ENCODE peak calls at places on chromosomes 6 and 20, in eight cellular contexts. Q is glutamatergic neuron, Z is thyroid gland, G is Calu3, R is nephron progenitor cell, Y is thoracic aorta, B is GM10248, S is HL-60. J is an unnamed sample.
A peak's percentile ranks its signal among the peaks of the same experiment; 100 is the strongest.

GRCh38 chr20:25686081-25687077 is 10.3 kb downstream of the ZNF337 start:
- DNase-seq in Q (no peak), Z (no peak), G (no peak), R (no peak), Y (no peak), B (no peak), S (no peak), J (no peak)

GRCh38 chr20:61293951-61294350 is 41.9 kb downstream of the CDH4 start:
- DNase-seq in Q (no peak), Z (no peak), G (no peak), R (no peak), Y (no peak), B (no peak), S (no peak), J (no peak)

GRCh38 chr20:50297498-50298348 is 107.1 kb downstream of the CEBPB start:
- DNase-seq in Q (no peak), Z (no peak), G (no peak), R (no peak), Y (no peak), B (no peak), S (peak; percentile 80), J (no peak)

GRCh38 chr6:105095139-105095538 is 84.7 kb downstream of the POPDC3 start:
- DNase-seq in Q (no peak), Z (no peak), G (no peak), R (no peak), Y (no peak), B (no peak), S (no peak), J (no peak)

GRCh38 chr6:7540595-7540994 is 876 bp upstream of the DSP start:
- DNase-seq in Q (no peak), Z (peak; percentile 65), G (no peak), R (peak; percentile 44), Y (no peak), B (no peak), S (no peak), J (no peak)

GRCh38 chr6:170048615-170049256 is 242.1 kb downstream of the DLL1 start:
- DNase-seq in Q (peak; percentile 2), Z (no peak), G (no peak), R (no peak), Y (no peak), B (no peak), S (peak; percentile 59), J (peak; percentile 24)

GRCh38 chr6:10685092-10685769 is 9.2 kb downstream of the C6orf52 start:
- DNase-seq in Q (no peak), Z (no peak), G (no peak), R (no peak), Y (no peak), B (no peak), S (no peak), J (no peak)

GRCh38 chr6:29591677-29592076 is 6.8 kb downstream of the OR2H2 start:
- DNase-seq in Q (no peak), Z (no peak), G (no peak), R (no peak), Y (no peak), B (no peak), S (no peak), J (no peak)

GRCh38 chr6:111030008-111031006 is 48.5 kb downstream of the RPF2 start:
- DNase-seq in Q (peak; percentile 77), Z (peak; percentile 21), G (no peak), R (peak; percentile 18), Y (no peak), B (no peak), S (no peak), J (no peak)

GRCh38 chr20:23103284-23104018 is 17.3 kb upstream of the CD93 start:
- DNase-seq in Q (no peak), Z (no peak), G (no peak), R (no peak), Y (no peak), B (no peak), S (no peak), J (no peak)

GRCh38 chr6:2938632-2939083 is 32.7 kb downstream of the SERPINB6 start:
- DNase-seq in Q (no peak), Z (no peak), G (peak; percentile 25), R (no peak), Y (no peak), B (no peak), S (no peak), J (peak; percentile 19)
- TF ChIP-seq CTCF in Q (no peak), Z (no peak), G (peak; percentile 46), R (no peak), Y (no peak), B (no peak), S (no peak), J (no peak)

GRCh38 chr20:43448748-43449535 is 8.8 kb upstream of the SRSF6 start:
- DNase-seq in Q (peak; percentile 46), Z (peak; percentile 32), G (peak; percentile 62), R (peak; percentile 43), Y (no peak), B (peak; percentile 66), S (no peak), J (no peak)
- TF ChIP-seq CTCF in Q (peak; percentile 79), Z (peak; percentile 36), G (peak; percentile 92), R (peak; percentile 64), Y (peak; percentile 45), B (peak; percentile 75), S (peak; percentile 71), J (peak; percentile 63)

DNA sequence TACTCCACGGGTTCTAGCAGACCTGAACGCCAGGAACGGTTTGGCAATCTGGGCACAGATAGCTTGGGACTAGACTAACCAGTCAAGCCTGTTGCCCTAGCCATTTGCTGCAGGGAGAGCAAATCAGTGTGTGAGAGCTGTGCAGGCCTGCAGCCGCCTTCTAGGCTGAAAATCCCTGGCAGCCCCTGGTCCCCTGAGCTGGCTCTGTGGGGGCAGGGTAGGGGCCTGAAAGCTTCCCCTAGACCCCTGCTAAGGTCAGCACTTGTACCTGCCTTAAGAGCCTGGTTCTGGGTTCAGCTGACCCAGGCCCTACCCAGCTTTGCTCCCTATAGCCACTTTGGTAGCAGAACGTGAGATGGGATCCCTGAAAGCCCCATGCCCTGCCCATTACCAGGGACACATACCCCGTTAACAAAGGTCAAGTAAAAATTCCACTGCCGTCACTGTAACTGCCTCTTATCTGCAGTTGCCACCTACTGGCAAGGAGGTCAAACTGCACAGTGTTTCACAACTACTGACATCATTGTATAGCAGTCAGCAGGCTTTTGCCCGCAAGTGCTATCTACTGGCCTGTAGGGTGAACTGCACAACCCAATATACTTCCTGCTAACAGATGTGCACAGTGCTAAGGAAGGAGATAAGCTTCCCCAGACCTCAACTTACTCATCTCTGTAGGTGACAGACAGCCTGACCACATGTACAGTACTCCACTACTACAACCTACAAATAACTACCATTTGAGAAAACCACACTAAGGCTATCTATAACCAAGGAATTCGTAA is 95.1 kb upstream of the OLIG3 start:
- DNase-seq in Q (no peak), Z (peak; percentile 6), G (peak; percentile 27), R (no peak), Y (no peak), B (peak; percentile 50), S (peak; percentile 54), J (no peak)
- TF ChIP-seq CTCF in Q (peak; percentile 68), Z (no peak), G (peak; percentile 55), R (peak; percentile 29), Y (no peak), B (peak; percentile 49), S (peak; percentile 71), J (peak; percentile 41)

GRCh38 chr6:152701081-152701862 is 3.6 kb downstream of the MYCT1 start:
- DNase-seq in Q (no peak), Z (no peak), G (no peak), R (no peak), Y (no peak), B (no peak), S (no peak), J (no peak)
- TF ChIP-seq CTCF in Q (no peak), Z (no peak), G (no peak), R (no peak), Y (no peak), B (no peak), S (no peak), J (no peak)

GRCh38 chr20:59335401-59335800 is 35.0 kb downstream of the EDN3 start:
- DNase-seq in Q (no peak), Z (no peak), G (no peak), R (no peak), Y (no peak), B (no peak), S (no peak), J (no peak)

GRCh38 chr20:59342017-59342957 is 41.9 kb downstream of the EDN3 start:
- DNase-seq in Q (peak; percentile 65), Z (no peak), G (no peak), R (peak; percentile 75), Y (no peak), B (no peak), S (no peak), J (no peak)

GRCh38 chr20:59334616-59335300 is 34.3 kb downstream of the EDN3 start:
- DNase-seq in Q (no peak), Z (no peak), G (no peak), R (no peak), Y (no peak), B (no peak), S (no peak), J (no peak)

GRCh38 chr20:59336551-59336950 is 36.1 kb downstream of the EDN3 start:
- DNase-seq in Q (no peak), Z (no peak), G (no peak), R (no peak), Y (no peak), B (no peak), S (no peak), J (no peak)

GRCh38 chr20:59340186-59340885 is 39.9 kb downstream of the EDN3 start:
- DNase-seq in Q (no peak), Z (peak; percentile 14), G (no peak), R (no peak), Y (no peak), B (no peak), S (no peak), J (no peak)
- TF ChIP-seq CTCF in Q (no peak), Z (no peak), G (no peak), R (no peak), Y (no peak), B (no peak), S (no peak), J (no peak)